ENCODE peak calls at places on chromosomes 7 and 10, in ten cellular contexts. One of them, this sample, is unnamed.

GRCh38 chr7:76396039-76396732 is 13.3 kb downstream of the SSC4D start:
- DNase-seq in IMR-90: no peak
- DNase-seq in CD8-positive, alpha-beta T cell: no peak
- DNase-seq in adrenal gland: no peak
- DNase-seq in right lobe of liver: no peak
- DNase-seq in fibroblast of lung: no peak
- DNase-seq in tibial artery: no peak
- DNase-seq in HCT116: no peak
- DNase-seq in MM.1S: no peak
- DNase-seq in lung: no peak
- DNase-seq in this sample: no peak

GRCh38 chr10:111391146-111391545 is 314.3 kb downstream of the ADRA2A start:
- DNase-seq in IMR-90: no peak
- DNase-seq in CD8-positive, alpha-beta T cell: no peak
- DNase-seq in adrenal gland: no peak
- DNase-seq in right lobe of liver: no peak
- DNase-seq in fibroblast of lung: no peak
- DNase-seq in tibial artery: no peak
- DNase-seq in HCT116: no peak
- DNase-seq in MM.1S: no peak
- DNase-seq in lung: no peak
- DNase-seq in this sample: no peak

GRCh38 chr7:141864765-141865447 is 23.6 kb upstream of the PRSS37 start:
- DNase-seq in IMR-90: no peak
- DNase-seq in CD8-positive, alpha-beta T cell: no peak
- DNase-seq in adrenal gland: no peak
- DNase-seq in right lobe of liver: no peak
- DNase-seq in fibroblast of lung: peak; percentile 11
- DNase-seq in tibial artery: no peak
- DNase-seq in HCT116: no peak
- DNase-seq in MM.1S: no peak
- DNase-seq in lung: no peak
- DNase-seq in this sample: no peak

GRCh38 chr7:11699666-11700065 is 132.3 kb downstream of the THSD7A start:
- DNase-seq in IMR-90: no peak
- DNase-seq in CD8-positive, alpha-beta T cell: no peak
- DNase-seq in adrenal gland: no peak
- DNase-seq in right lobe of liver: no peak
- DNase-seq in fibroblast of lung: no peak
- DNase-seq in tibial artery: no peak
- DNase-seq in HCT116: no peak
- DNase-seq in MM.1S: no peak
- DNase-seq in lung: no peak
- DNase-seq in this sample: no peak

GRCh38 chr10:6044651-6045599 is 17.2 kb downstream of the IL2RA start:
- DNase-seq in IMR-90: no peak
- DNase-seq in CD8-positive, alpha-beta T cell: peak; percentile 45
- DNase-seq in adrenal gland: peak; percentile 45
- DNase-seq in right lobe of liver: no peak
- DNase-seq in fibroblast of lung: no peak
- DNase-seq in tibial artery: no peak
- DNase-seq in HCT116: no peak
- DNase-seq in MM.1S: no peak
- DNase-seq in lung: peak; percentile 10
- DNase-seq in this sample: peak; percentile 5

GRCh38 chr10:98306501-98306900 is 38.5 kb upstream of the LOXL4 start:
- DNase-seq in IMR-90: no peak
- DNase-seq in CD8-positive, alpha-beta T cell: no peak
- DNase-seq in adrenal gland: no peak
- DNase-seq in right lobe of liver: no peak
- DNase-seq in fibroblast of lung: no peak
- DNase-seq in tibial artery: no peak
- DNase-seq in HCT116: no peak
- DNase-seq in MM.1S: no peak
- DNase-seq in lung: no peak
- DNase-seq in this sample: no peak

GRCh38 chr7:79691094-79691493 is 237.6 kb upstream of the MAGI2 start:
- DNase-seq in IMR-90: no peak
- DNase-seq in CD8-positive, alpha-beta T cell: no peak
- DNase-seq in adrenal gland: no peak
- DNase-seq in right lobe of liver: no peak
- DNase-seq in fibroblast of lung: no peak
- DNase-seq in tibial artery: no peak
- DNase-seq in HCT116: no peak
- DNase-seq in MM.1S: no peak
- DNase-seq in lung: no peak
- DNase-seq in this sample: no peak

GRCh38 chr10:61376908-61377368 is 76.2 kb downstream of the TMEM26 start:
- DNase-seq in IMR-90: no peak
- DNase-seq in CD8-positive, alpha-beta T cell: no peak
- DNase-seq in adrenal gland: no peak
- DNase-seq in right lobe of liver: peak; percentile 17
- DNase-seq in fibroblast of lung: no peak
- DNase-seq in tibial artery: no peak
- DNase-seq in HCT116: no peak
- DNase-seq in MM.1S: no peak
- DNase-seq in lung: no peak
- DNase-seq in this sample: no peak

GRCh38 chr10:118045842-118046490 is 775 bp downstream of the RAB11FIP2 start:
- DNase-seq in IMR-90: peak; percentile 29
- DNase-seq in CD8-positive, alpha-beta T cell: peak; percentile 64
- DNase-seq in adrenal gland: peak; percentile 65
- DNase-seq in right lobe of liver: no peak
- DNase-seq in fibroblast of lung: peak; percentile 41
- DNase-seq in tibial artery: peak; percentile 90
- DNase-seq in HCT116: peak; percentile 12
- DNase-seq in MM.1S: peak; percentile 28
- DNase-seq in lung: peak; percentile 53
- DNase-seq in this sample: no peak

GRCh38 chr10:23395017-23395416 is 43.9 kb upstream of the OTUD1 start:
- DNase-seq in IMR-90: no peak
- DNase-seq in CD8-positive, alpha-beta T cell: no peak
- DNase-seq in adrenal gland: no peak
- DNase-seq in right lobe of liver: no peak
- DNase-seq in fibroblast of lung: no peak
- DNase-seq in tibial artery: no peak
- DNase-seq in HCT116: no peak
- DNase-seq in MM.1S: no peak
- DNase-seq in lung: no peak
- DNase-seq in this sample: no peak

GRCh38 chr7:93890464-93891068 is at the start of gene TFPI2:
- DNase-seq in IMR-90: peak; percentile 83
- DNase-seq in CD8-positive, alpha-beta T cell: no peak
- DNase-seq in adrenal gland: peak; percentile 65
- DNase-seq in right lobe of liver: peak; percentile 60
- DNase-seq in fibroblast of lung: peak; percentile 85
- DNase-seq in tibial artery: peak; percentile 65
- DNase-seq in HCT116: no peak
- DNase-seq in MM.1S: no peak
- DNase-seq in lung: no peak
- DNase-seq in this sample: peak; percentile 50

GRCh38 chr7:131021460-131021859 is 287.5 kb upstream of the KLF14 start:
- DNase-seq in IMR-90: no peak
- DNase-seq in CD8-positive, alpha-beta T cell: no peak
- DNase-seq in adrenal gland: no peak
- DNase-seq in right lobe of liver: no peak
- DNase-seq in fibroblast of lung: no peak
- DNase-seq in tibial artery: no peak
- DNase-seq in HCT116: no peak
- DNase-seq in MM.1S: no peak
- DNase-seq in lung: no peak
- DNase-seq in this sample: no peak

GRCh38 chr7:114083714-114084113 is 164.9 kb upstream of the PPP1R3A start:
- DNase-seq in IMR-90: no peak
- DNase-seq in CD8-positive, alpha-beta T cell: no peak
- DNase-seq in adrenal gland: no peak
- DNase-seq in right lobe of liver: no peak
- DNase-seq in fibroblast of lung: no peak
- DNase-seq in tibial artery: no peak
- DNase-seq in HCT116: no peak
- DNase-seq in MM.1S: no peak
- DNase-seq in lung: no peak
- DNase-seq in this sample: no peak

GRCh38 chr10:33235951-33236350 is 98.5 kb downstream of the NRP1 start:
- DNase-seq in IMR-90: no peak
- DNase-seq in CD8-positive, alpha-beta T cell: no peak
- DNase-seq in adrenal gland: no peak
- DNase-seq in right lobe of liver: no peak
- DNase-seq in fibroblast of lung: no peak
- DNase-seq in tibial artery: no peak
- DNase-seq in HCT116: no peak
- DNase-seq in MM.1S: no peak
- DNase-seq in lung: no peak
- DNase-seq in this sample: no peak
- H3K27ac ChIP-seq in IMR-90: no peak overlapping the region
- H3K27ac ChIP-seq in CD8-positive, alpha-beta T cell: no peak overlapping the region
- H3K27ac ChIP-seq in adrenal gland: no peak overlapping the region
- H3K27ac ChIP-seq in right lobe of liver: no peak overlapping the region
- H3K27ac ChIP-seq in fibroblast of lung: no peak overlapping the region
- H3K27ac ChIP-seq in tibial artery: peak overlapping the region; percentile 56
- H3K27ac ChIP-seq in HCT116: no peak overlapping the region
- H3K27ac ChIP-seq in MM.1S: no peak overlapping the region
- H3K27ac ChIP-seq in lung: no peak overlapping the region
- H3K27ac ChIP-seq in this sample: no peak overlapping the region

GRCh38 chr10:132468651-132469050 is 68.9 kb upstream of the INPP5A start:
- DNase-seq in IMR-90: no peak
- DNase-seq in CD8-positive, alpha-beta T cell: no peak
- DNase-seq in adrenal gland: no peak
- DNase-seq in right lobe of liver: no peak
- DNase-seq in fibroblast of lung: no peak
- DNase-seq in tibial artery: no peak
- DNase-seq in HCT116: no peak
- DNase-seq in MM.1S: no peak
- DNase-seq in lung: no peak
- DNase-seq in this sample: no peak
- H3K4me1 ChIP-seq in IMR-90: no peaks in the 10 kb centered on the region
- H3K4me1 ChIP-seq in CD8-positive, alpha-beta T cell: no peaks in the 10 kb centered on the region
- H3K4me1 ChIP-seq in adrenal gland: peaks cover 16% of the 10 kb centered on the region
- H3K4me1 ChIP-seq in right lobe of liver: no peaks in the 10 kb centered on the region
- H3K4me1 ChIP-seq in fibroblast of lung: peaks cover 2% of the 10 kb centered on the region
- H3K4me1 ChIP-seq in tibial artery: peaks cover 16% of the 10 kb centered on the region
- H3K4me1 ChIP-seq in HCT116: no peaks in the 10 kb centered on the region
- H3K4me1 ChIP-seq in MM.1S: no peaks in the 10 kb centered on the region
- H3K4me1 ChIP-seq in lung: no peaks in the 10 kb centered on the region
- H3K4me1 ChIP-seq in this sample: no peaks in the 10 kb centered on the region

DNA sequence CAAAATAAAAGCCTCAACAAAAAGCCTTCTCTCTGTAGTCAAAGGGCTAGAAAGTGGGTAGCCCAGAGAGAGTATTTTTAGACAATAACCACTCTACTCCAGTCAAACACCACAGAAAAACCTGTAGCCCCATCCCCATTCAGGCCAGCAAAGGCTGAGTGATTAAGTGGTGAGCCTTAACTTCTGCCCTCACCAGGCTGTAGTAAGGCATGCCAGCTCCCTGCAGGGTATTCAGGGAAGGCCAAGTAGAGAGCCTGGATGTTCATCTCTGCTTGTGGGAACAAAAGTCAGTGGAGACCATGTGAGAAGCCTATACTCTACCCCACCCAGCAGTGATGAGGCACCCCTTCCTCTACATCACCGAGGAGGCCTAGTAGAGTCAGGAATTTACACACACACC is 51.2 kb downstream of the HIF1AN start:
- DNase-seq in IMR-90: no peak
- DNase-seq in CD8-positive, alpha-beta T cell: no peak
- DNase-seq in adrenal gland: no peak
- DNase-seq in right lobe of liver: no peak
- DNase-seq in fibroblast of lung: no peak
- DNase-seq in tibial artery: no peak
- DNase-seq in HCT116: no peak
- DNase-seq in MM.1S: no peak
- DNase-seq in lung: no peak
- DNase-seq in this sample: no peak
- H3K4me3 ChIP-seq in IMR-90: no peak overlapping the region
- H3K4me3 ChIP-seq in CD8-positive, alpha-beta T cell: no peak overlapping the region
- H3K4me3 ChIP-seq in adrenal gland: no peak overlapping the region
- H3K4me3 ChIP-seq in right lobe of liver: no peak overlapping the region
- H3K4me3 ChIP-seq in fibroblast of lung: no peak overlapping the region
- H3K4me3 ChIP-seq in tibial artery: no peak overlapping the region
- H3K4me3 ChIP-seq in HCT116: no peak overlapping the region
- H3K4me3 ChIP-seq in MM.1S: no peak overlapping the region
- H3K4me3 ChIP-seq in lung: no peak overlapping the region
- H3K4me3 ChIP-seq in this sample: no peak overlapping the region

GRCh38 chr10:84329986-84330651 is 1.7 kb downstream of the CCSER2 start:
- DNase-seq in IMR-90: no peak
- DNase-seq in CD8-positive, alpha-beta T cell: no peak
- DNase-seq in adrenal gland: no peak
- DNase-seq in right lobe of liver: no peak
- DNase-seq in fibroblast of lung: no peak
- DNase-seq in tibial artery: no peak
- DNase-seq in HCT116: no peak
- DNase-seq in MM.1S: peak; percentile 23
- DNase-seq in lung: no peak
- DNase-seq in this sample: no peak
- H3K27ac ChIP-seq in IMR-90: no peak overlapping the region
- H3K27ac ChIP-seq in CD8-positive, alpha-beta T cell: peak overlapping the region; percentile 87
- H3K27ac ChIP-seq in adrenal gland: no peak overlapping the region
- H3K27ac ChIP-seq in right lobe of liver: peak overlapping the region; percentile 93
- H3K27ac ChIP-seq in fibroblast of lung: no peak overlapping the region
- H3K27ac ChIP-seq in tibial artery: no peak overlapping the region
- H3K27ac ChIP-seq in HCT116: no peak overlapping the region
- H3K27ac ChIP-seq in MM.1S: no peak overlapping the region
- H3K27ac ChIP-seq in lung: peak overlapping the region; percentile 31
- H3K27ac ChIP-seq in this sample: no peak overlapping the region

This sample was measured in SJSA1.